ENCODE peak calls at places on chromosome 6, in five cellular contexts. Q is PC-3, P is neural progenitor cell, O is MM.1S, Z is OCI-LY7. G is an unnamed sample.

GRCh38 chr6:53998293-53998692 is 113.0 kb upstream of the MLIP start:
- DNase-seq in Q (no peak), P (no peak), O (no peak), Z (no peak), G (peak)

GRCh38 chr6:168877821-168878282 is 375.8 kb downstream of the THBS2 start:
- DNase-seq in Q (peak), P (no peak), O (peak), Z (no peak), G (peak)

GRCh38 chr6:110188791-110189190 is 8.6 kb downstream of the CDC40 start:
- DNase-seq in Q (peak), P (no peak), O (no peak), Z (no peak), G (no peak)

GRCh38 chr6:133594551-133594950 is 294.4 kb upstream of the TCF21 start:
- DNase-seq in Q (peak), P (no peak), O (no peak), Z (no peak), G (no peak)

GRCh38 chr6:34462561-34462971 is 3.3 kb upstream of the PACSIN1 start:
- DNase-seq in Q (peak), P (peak), O (no peak), Z (no peak), G (peak)

GRCh38 chr6:43913388-43914271 is 143.6 kb downstream of the VEGFA start:
- DNase-seq in Q (no peak), P (no peak), O (no peak), Z (no peak), G (no peak)

GRCh38 chr6:166775180-166775922 is 148.3 kb upstream of the RPS6KA2 start:
- DNase-seq in Q (peak), P (peak), O (peak), Z (peak), G (peak)

GRCh38 chr6:132814716-132815570 is 574 bp downstream of the RPS12 start:
- DNase-seq in Q (no peak), P (no peak), O (no peak), Z (peak), G (no peak)

GRCh38 chr6:36917541-36918193 is 31.9 kb downstream of the C6orf89 start:
- DNase-seq in Q (no peak), P (no peak), O (no peak), Z (no peak), G (peak)

GRCh38 chr6:84596488-84596887 is 167.9 kb downstream of the TBX18 start:
- DNase-seq in Q (no peak), P (no peak), O (no peak), Z (no peak), G (no peak)

DNA sequence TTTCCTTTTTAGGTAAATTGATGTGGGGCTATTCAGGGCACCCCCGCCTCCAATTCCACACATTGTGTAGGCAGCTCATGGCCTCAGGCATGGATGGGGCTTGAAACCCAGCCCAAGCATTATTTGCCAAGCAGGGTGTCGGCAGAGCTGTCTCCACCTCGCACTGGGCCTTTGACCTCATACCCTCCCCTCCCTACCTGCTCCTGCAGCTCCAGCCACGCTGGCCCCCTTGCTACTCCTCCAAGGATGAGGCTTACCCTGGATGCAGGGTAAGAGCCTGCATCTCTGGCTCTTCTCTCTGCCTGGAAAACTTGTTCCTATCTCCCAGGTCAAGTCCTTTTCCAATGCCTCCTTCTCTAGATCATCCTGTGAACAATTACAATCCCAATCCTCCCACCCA is 232.6 kb downstream of the SOD2 start:
- DNase-seq in Q (no peak), P (no peak), O (no peak), Z (no peak), G (no peak)
- TF ChIP-seq CTCF in Q (no peak), P (no peak), O (no peak), Z (no peak), G (no peak)

DNA sequence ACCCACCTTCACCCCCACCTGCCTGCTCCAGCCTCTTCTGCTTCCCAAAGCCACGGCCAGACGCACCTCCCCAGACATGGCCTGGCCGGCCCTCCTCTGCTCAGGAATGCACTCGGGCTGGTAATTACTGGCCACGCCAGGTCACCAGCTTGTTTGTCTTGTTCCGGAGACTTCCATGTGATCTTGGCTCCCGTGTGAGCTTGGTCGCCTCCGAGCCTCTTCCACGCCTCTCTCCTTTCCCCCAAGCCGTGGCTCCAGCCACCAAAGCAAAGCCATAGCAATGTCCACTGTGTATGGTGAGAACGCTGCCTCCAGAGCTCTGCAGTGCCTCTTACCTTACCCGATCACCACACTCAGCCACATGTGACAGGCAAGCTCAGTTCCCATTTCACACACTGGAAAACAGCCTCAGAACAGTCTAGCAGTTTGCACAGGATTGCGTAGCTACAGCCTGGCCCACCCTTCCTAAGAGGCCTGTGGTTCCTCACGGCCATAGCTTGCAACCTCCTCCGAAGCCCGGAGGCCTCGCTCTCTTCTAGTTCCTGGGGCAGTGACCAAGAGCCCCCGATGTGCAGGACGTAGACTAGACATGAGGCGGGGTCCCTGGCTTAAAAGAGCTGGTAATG is 48.1 kb upstream of the AFDN start:
- DNase-seq in Q (no peak), P (no peak), O (no peak), Z (no peak), G (peak)
- H3K27ac ChIP-seq in Q (no peak), P (no peak), O (no peak), Z (no peak), G (peak)

GRCh38 chr6:135481786-135482369 is 15.7 kb downstream of the AHI1 start:
- DNase-seq in Q (no peak), P (peak), O (peak), Z (peak), G (no peak)
- TF ChIP-seq EZH2phosphoT487 in Q (no peak), P (no peak), O (no peak), Z (no peak), G (no peak)

GRCh38 chr6:154767419-154767818 is 34.2 kb downstream of the SCAF8 start:
- DNase-seq in Q (no peak), P (no peak), O (no peak), Z (no peak), G (no peak)
- TF ChIP-seq CTCF in Q (no peak), P (no peak), O (no peak), Z (no peak), G (no peak)

DNA sequence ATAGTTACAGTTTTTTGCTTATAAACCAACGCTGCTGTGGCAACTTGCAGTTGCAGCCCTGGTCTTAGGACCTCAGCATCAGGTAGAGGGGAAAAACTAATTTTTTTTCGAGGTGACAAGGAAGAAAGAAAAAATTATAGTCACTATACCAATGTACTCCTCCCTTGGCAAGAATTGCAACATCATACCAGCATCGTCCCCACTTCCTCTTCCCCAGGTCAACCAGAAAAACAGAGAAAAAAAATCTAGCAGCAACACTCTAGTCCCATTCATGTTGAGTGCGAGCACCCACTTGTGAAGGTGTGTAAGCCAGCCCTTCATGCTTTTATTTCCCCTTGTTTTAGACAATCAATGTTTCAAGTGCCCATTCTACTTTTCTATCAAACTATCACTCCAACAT is 13.1 kb upstream of the DCBLD1 start:
- DNase-seq in Q (no peak), P (no peak), O (no peak), Z (no peak), G (no peak)
- H3K27ac ChIP-seq in Q (no peak), P (no peak), O (no peak), Z (no peak), G (no peak)

GRCh38 chr6:38164131-38164481 is 344.6 kb downstream of the ZFAND3 start:
- DNase-seq in Q (no peak), P (no peak), O (no peak), Z (no peak), G (no peak)

GRCh38 chr6:38161754-38162492 is 342.4 kb downstream of the ZFAND3 start:
- DNase-seq in Q (no peak), P (no peak), O (no peak), Z (no peak), G (no peak)

GRCh38 chr6:38162493-38163185 is 343.1 kb downstream of the ZFAND3 start:
- DNase-seq in Q (no peak), P (no peak), O (no peak), Z (no peak), G (no peak)

GRCh38 chr6:38164671-38165108 is 345.2 kb downstream of the ZFAND3 start:
- DNase-seq in Q (no peak), P (no peak), O (no peak), Z (no peak), G (no peak)

DNA sequence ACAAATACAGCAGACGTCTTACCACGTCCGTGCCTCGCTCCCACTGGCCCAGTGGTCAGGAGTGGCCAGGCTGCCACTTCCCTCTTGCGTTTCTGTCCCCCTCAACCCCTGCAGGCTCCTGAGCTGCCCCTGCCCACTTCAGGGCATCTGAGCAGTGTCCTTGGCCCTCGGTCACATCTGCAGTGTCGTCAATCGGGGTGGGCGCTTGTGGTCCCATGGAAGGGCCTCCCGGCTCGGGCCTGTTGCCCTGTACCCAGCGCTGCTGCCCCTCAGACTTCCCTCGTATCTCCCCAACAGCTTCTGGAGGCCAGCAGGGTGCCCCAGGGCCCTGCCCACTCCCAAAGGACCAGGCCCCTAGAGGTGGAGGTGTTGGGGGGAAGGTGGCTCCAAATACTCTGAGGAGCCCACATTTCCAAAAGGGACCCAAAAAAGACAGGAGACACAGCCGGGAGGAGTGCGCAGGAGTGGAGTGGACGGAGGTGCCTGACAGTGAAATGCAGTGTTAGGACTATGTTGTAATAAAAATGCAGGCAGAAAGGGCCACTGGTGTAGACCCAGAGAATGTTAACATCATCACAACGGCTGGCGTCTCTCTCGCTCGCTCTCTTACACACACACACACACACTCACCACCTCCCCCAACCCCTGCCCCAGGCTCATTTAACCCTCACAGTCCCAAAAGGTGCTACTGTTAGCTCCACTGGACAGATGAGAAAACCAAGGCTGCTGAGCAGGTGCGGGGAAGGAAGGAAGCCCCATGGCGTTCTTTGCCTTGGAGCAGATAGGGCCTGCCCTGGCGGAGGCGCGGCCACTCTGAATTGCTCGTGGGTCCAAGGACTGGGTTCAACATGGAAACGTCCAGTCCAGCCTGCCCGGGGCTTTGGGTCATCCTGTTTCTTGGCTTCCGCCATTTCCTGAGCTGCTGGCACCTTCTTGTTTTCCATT is 343.9 kb downstream of the ZFAND3 start:
- DNase-seq in Q (no peak), P (no peak), O (no peak), Z (no peak), G (no peak)
- TF ChIP-seq EZH2phosphoT487 in Q (no peak), P (no peak), O (no peak), Z (no peak), G (no peak)

GRCh38 chr6:130760006-130760405 is 67.2 kb upstream of the SMLR1 start:
- DNase-seq in Q (peak), P (peak), O (peak), Z (peak), G (peak)
- TF ChIP-seq CTCF in Q (peak), P (peak), O (peak), Z (peak), G (peak)

GRCh38 chr6:41939848-41940758 is 1.5 kb downstream of the CCND3 start:
- DNase-seq in Q (peak), P (peak), O (no peak), Z (peak), G (peak)

GRCh38 chr6:41939091-41939847 is 2.3 kb downstream of the CCND3 start:
- DNase-seq in Q (peak), P (peak), O (no peak), Z (peak), G (peak)

GRCh38 chr6:41940759-41941279 is 789 bp downstream of the CCND3 start:
- DNase-seq in Q (peak), P (peak), O (no peak), Z (peak), G (peak)

GRCh38 chr6:41941280-41942044 is at the start of gene CCND3:
- DNase-seq in Q (peak), P (peak), O (peak), Z (peak), G (peak)

GRCh38 chr6:41942045-41942851 is 640 bp upstream of the CCND3 start:
- DNase-seq in Q (no peak), P (no peak), O (no peak), Z (peak), G (no peak)
- H3K27ac ChIP-seq in Q (peak), P (no peak), O (peak), Z (peak), G (peak)

GRCh38 chr6:74137910-74138309 is 441.9 kb downstream of the CD109 start:
- DNase-seq in Q (no peak), P (no peak), O (no peak), Z (no peak), G (peak)
- TF ChIP-seq EZH2phosphoT487 in Q (no peak), P (no peak), O (no peak), Z (no peak), G (no peak)